ENCODE peak calls at places on chromosomes 11 and 22, in four cellular contexts. One of them, this sample, is unnamed.

GRCh38 chr11:132050577-132051180 is 680.3 kb downstream of the NTM start:
- DNase-seq in activated CD4-positive, alpha-beta T cell treated with anti-CD3 and anti-CD28 coated beads for 24 hours: no peak
- DNase-seq in activated naive CD4-positive, alpha-beta T cell treated with anti-CD3 and anti-CD28 coated beads for 36 hours: no peak
- DNase-seq in NCI-H748 treated with DMSO at 0.1 percent for 48 hours: no peak
- DNase-seq in this sample: no peak

GRCh38 chr11:91804057-91804456 is 420.6 kb upstream of the FAT3 start:
- DNase-seq in activated CD4-positive, alpha-beta T cell treated with anti-CD3 and anti-CD28 coated beads for 24 hours: no peak
- DNase-seq in activated naive CD4-positive, alpha-beta T cell treated with anti-CD3 and anti-CD28 coated beads for 36 hours: no peak
- DNase-seq in NCI-H748 treated with DMSO at 0.1 percent for 48 hours: no peak
- DNase-seq in this sample: no peak

GRCh38 chr11:45919806-45920530 is 2.3 kb upstream of the PEX16 start:
- DNase-seq in activated CD4-positive, alpha-beta T cell treated with anti-CD3 and anti-CD28 coated beads for 24 hours: no peak
- DNase-seq in activated naive CD4-positive, alpha-beta T cell treated with anti-CD3 and anti-CD28 coated beads for 36 hours: no peak
- DNase-seq in NCI-H748 treated with DMSO at 0.1 percent for 48 hours: no peak
- DNase-seq in this sample: no peak

GRCh38 chr11:406796-407650 is 7.8 kb downstream of the SIGIRR start:
- DNase-seq in activated CD4-positive, alpha-beta T cell treated with anti-CD3 and anti-CD28 coated beads for 24 hours: peak; percentile 72
- DNase-seq in activated naive CD4-positive, alpha-beta T cell treated with anti-CD3 and anti-CD28 coated beads for 36 hours: peak; percentile 91
- DNase-seq in NCI-H748 treated with DMSO at 0.1 percent for 48 hours: no peak
- DNase-seq in this sample: no peak

GRCh38 chr11:66228521-66228920 is 39.9 kb upstream of the RAB1B start:
- DNase-seq in activated CD4-positive, alpha-beta T cell treated with anti-CD3 and anti-CD28 coated beads for 24 hours: no peak
- DNase-seq in activated naive CD4-positive, alpha-beta T cell treated with anti-CD3 and anti-CD28 coated beads for 36 hours: no peak
- DNase-seq in NCI-H748 treated with DMSO at 0.1 percent for 48 hours: no peak
- DNase-seq in this sample: no peak

GRCh38 chr11:107916671-107917241 is 11.5 kb upstream of the RAB39A start:
- DNase-seq in activated CD4-positive, alpha-beta T cell treated with anti-CD3 and anti-CD28 coated beads for 24 hours: peak; percentile 8
- DNase-seq in activated naive CD4-positive, alpha-beta T cell treated with anti-CD3 and anti-CD28 coated beads for 36 hours: peak; percentile 43
- DNase-seq in NCI-H748 treated with DMSO at 0.1 percent for 48 hours: peak; percentile 12
- DNase-seq in this sample: no peak

GRCh38 chr22:25555506-25556060 is 8.9 kb upstream of the GRK3 start:
- DNase-seq in activated CD4-positive, alpha-beta T cell treated with anti-CD3 and anti-CD28 coated beads for 24 hours: no peak
- DNase-seq in activated naive CD4-positive, alpha-beta T cell treated with anti-CD3 and anti-CD28 coated beads for 36 hours: no peak
- DNase-seq in NCI-H748 treated with DMSO at 0.1 percent for 48 hours: no peak
- DNase-seq in this sample: no peak

GRCh38 chr22:38267086-38267485 is 5.7 kb downstream of the TMEM184B start:
- DNase-seq in activated CD4-positive, alpha-beta T cell treated with anti-CD3 and anti-CD28 coated beads for 24 hours: no peak
- DNase-seq in activated naive CD4-positive, alpha-beta T cell treated with anti-CD3 and anti-CD28 coated beads for 36 hours: peak; percentile 76
- DNase-seq in NCI-H748 treated with DMSO at 0.1 percent for 48 hours: no peak
- DNase-seq in this sample: no peak

GRCh38 chr22:43477966-43478365 is 66.2 kb downstream of the MPPED1 start:
- DNase-seq in activated CD4-positive, alpha-beta T cell treated with anti-CD3 and anti-CD28 coated beads for 24 hours: no peak
- DNase-seq in activated naive CD4-positive, alpha-beta T cell treated with anti-CD3 and anti-CD28 coated beads for 36 hours: no peak
- DNase-seq in NCI-H748 treated with DMSO at 0.1 percent for 48 hours: no peak
- DNase-seq in this sample: no peak

GRCh38 chr22:39898997-39899396 is 1.9 kb upstream of the GRAP2 start:
- DNase-seq in activated CD4-positive, alpha-beta T cell treated with anti-CD3 and anti-CD28 coated beads for 24 hours: no peak
- DNase-seq in activated naive CD4-positive, alpha-beta T cell treated with anti-CD3 and anti-CD28 coated beads for 36 hours: no peak
- DNase-seq in NCI-H748 treated with DMSO at 0.1 percent for 48 hours: no peak
- DNase-seq in this sample: no peak

GRCh38 chr11:47551086-47551485 is 1.8 kb downstream of the CELF1 start:
- DNase-seq in activated CD4-positive, alpha-beta T cell treated with anti-CD3 and anti-CD28 coated beads for 24 hours: no peak
- DNase-seq in activated naive CD4-positive, alpha-beta T cell treated with anti-CD3 and anti-CD28 coated beads for 36 hours: no peak
- DNase-seq in NCI-H748 treated with DMSO at 0.1 percent for 48 hours: no peak
- DNase-seq in this sample: no peak